ENCODE peak calls at places on chromosomes 7 and 10, in seven cellular contexts. One of them, this sample, is unnamed.

GRCh38 chr7:81161459-81162075 is 242.7 kb upstream of the SEMA3C start:
- DNase-seq in left ventricle myocardium inferior: no peak
- DNase-seq in AG10803: peak
- DNase-seq in body of pancreas: no peak
- DNase-seq in mammary epithelial cell: peak
- DNase-seq in adrenal gland: no peak
- DNase-seq in astrocyte: peak
- DNase-seq in this sample: peak

GRCh38 chr7:138666385-138666784 is 34.8 kb downstream of the SVOPL start:
- DNase-seq in left ventricle myocardium inferior: no peak
- DNase-seq in AG10803: no peak
- DNase-seq in body of pancreas: no peak
- DNase-seq in mammary epithelial cell: no peak
- DNase-seq in adrenal gland: no peak
- DNase-seq in astrocyte: peak
- DNase-seq in this sample: no peak

GRCh38 chr7:66950311-66950710 is 29.3 kb downstream of the TMEM248 start:
- DNase-seq in left ventricle myocardium inferior: no peak
- DNase-seq in AG10803: no peak
- DNase-seq in body of pancreas: no peak
- DNase-seq in mammary epithelial cell: no peak
- DNase-seq in adrenal gland: no peak
- DNase-seq in astrocyte: no peak
- DNase-seq in this sample: no peak

GRCh38 chr7:69652947-69653701 is 54.8 kb downstream of the AUTS2 start:
- DNase-seq in left ventricle myocardium inferior: no peak
- DNase-seq in AG10803: no peak
- DNase-seq in body of pancreas: no peak
- DNase-seq in mammary epithelial cell: no peak
- DNase-seq in adrenal gland: no peak
- DNase-seq in astrocyte: no peak
- DNase-seq in this sample: no peak

GRCh38 chr7:41472427-41473125 is 230.3 kb downstream of the INHBA start:
- DNase-seq in left ventricle myocardium inferior: no peak
- DNase-seq in AG10803: peak
- DNase-seq in body of pancreas: no peak
- DNase-seq in mammary epithelial cell: no peak
- DNase-seq in adrenal gland: no peak
- DNase-seq in astrocyte: peak
- DNase-seq in this sample: peak

GRCh38 chr7:133646493-133647154 is 393.7 kb downstream of the EXOC4 start:
- DNase-seq in left ventricle myocardium inferior: no peak
- DNase-seq in AG10803: no peak
- DNase-seq in body of pancreas: no peak
- DNase-seq in mammary epithelial cell: no peak
- DNase-seq in adrenal gland: no peak
- DNase-seq in astrocyte: no peak
- DNase-seq in this sample: no peak

GRCh38 chr10:60309371-60309770 is 80.3 kb downstream of the ANK3 start:
- DNase-seq in left ventricle myocardium inferior: no peak
- DNase-seq in AG10803: no peak
- DNase-seq in body of pancreas: no peak
- DNase-seq in mammary epithelial cell: no peak
- DNase-seq in adrenal gland: no peak
- DNase-seq in astrocyte: no peak
- DNase-seq in this sample: no peak

GRCh38 chr10:117699436-117700075 is 157.0 kb downstream of the EMX2 start:
- DNase-seq in left ventricle myocardium inferior: no peak
- DNase-seq in AG10803: peak
- DNase-seq in body of pancreas: no peak
- DNase-seq in mammary epithelial cell: peak
- DNase-seq in adrenal gland: no peak
- DNase-seq in astrocyte: no peak
- DNase-seq in this sample: no peak

GRCh38 chr10:44697096-44697495 is 214.0 kb upstream of the TMEM72 start:
- DNase-seq in left ventricle myocardium inferior: no peak
- DNase-seq in AG10803: peak
- DNase-seq in body of pancreas: no peak
- DNase-seq in mammary epithelial cell: no peak
- DNase-seq in adrenal gland: no peak
- DNase-seq in astrocyte: peak
- DNase-seq in this sample: no peak

GRCh38 chr7:151271699-151272355 is 23.3 kb upstream of the SMARCD3 start:
- DNase-seq in left ventricle myocardium inferior: no peak
- DNase-seq in AG10803: peak
- DNase-seq in body of pancreas: peak
- DNase-seq in mammary epithelial cell: no peak
- DNase-seq in adrenal gland: peak
- DNase-seq in astrocyte: no peak
- DNase-seq in this sample: peak

GRCh38 chr7:16961650-16962049 is 79.9 kb upstream of the AGR3 start:
- DNase-seq in left ventricle myocardium inferior: no peak
- DNase-seq in AG10803: peak
- DNase-seq in body of pancreas: no peak
- DNase-seq in mammary epithelial cell: no peak
- DNase-seq in adrenal gland: no peak
- DNase-seq in astrocyte: peak
- DNase-seq in this sample: peak

DNA sequence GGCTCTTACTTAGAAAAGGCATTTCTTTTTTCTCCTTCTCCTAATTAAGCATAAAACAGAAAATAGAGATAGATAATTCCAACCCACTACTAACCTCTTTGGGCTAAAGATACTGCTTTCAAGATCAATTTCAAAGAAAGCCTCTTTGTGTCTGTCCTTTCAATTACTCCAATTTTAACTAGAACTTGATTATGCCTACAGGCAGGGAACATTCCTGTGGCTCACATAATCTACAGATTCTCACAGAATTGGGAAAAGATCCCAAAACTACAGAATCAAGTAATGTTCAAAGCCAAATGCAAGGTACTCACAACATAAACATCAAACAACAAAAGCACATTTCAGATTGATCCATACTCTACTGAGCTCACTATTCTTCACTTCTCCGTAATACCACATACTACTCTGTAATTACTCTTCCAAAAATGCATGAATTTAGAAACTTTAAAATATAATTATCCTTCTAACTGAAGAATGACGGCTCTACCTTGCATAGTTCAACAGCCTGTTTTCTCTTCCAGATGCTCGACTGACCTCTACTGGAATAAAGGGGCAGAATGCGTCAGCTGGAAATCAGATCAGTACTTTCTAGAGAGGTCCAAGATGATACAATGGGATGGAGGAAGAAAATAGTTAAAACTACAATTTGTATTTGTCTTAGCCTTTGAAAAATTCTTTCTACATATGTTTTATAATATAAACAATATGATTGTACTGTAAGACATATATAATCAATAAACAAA is 3.9 kb downstream of the MTERF1 start:
- DNase-seq in left ventricle myocardium inferior: no peak
- DNase-seq in AG10803: peak
- DNase-seq in body of pancreas: no peak
- DNase-seq in mammary epithelial cell: peak
- DNase-seq in adrenal gland: no peak
- DNase-seq in astrocyte: no peak
- DNase-seq in this sample: peak
- TF ChIP-seq CTCF in left ventricle myocardium inferior: peak
- TF ChIP-seq CTCF in AG10803: peak
- TF ChIP-seq CTCF in body of pancreas: no peak
- TF ChIP-seq CTCF in mammary epithelial cell: peak
- TF ChIP-seq CTCF in adrenal gland: no peak
- TF ChIP-seq CTCF in astrocyte: peak
- TF ChIP-seq CTCF in this sample: peak

GRCh38 chr7:156754222-156754621 is 113.6 kb downstream of the RNF32 start:
- DNase-seq in left ventricle myocardium inferior: no peak
- DNase-seq in AG10803: no peak
- DNase-seq in body of pancreas: no peak
- DNase-seq in mammary epithelial cell: no peak
- DNase-seq in adrenal gland: no peak
- DNase-seq in astrocyte: no peak
- DNase-seq in this sample: no peak

GRCh38 chr7:156764766-156765165 is 124.2 kb downstream of the RNF32 start:
- DNase-seq in left ventricle myocardium inferior: no peak
- DNase-seq in AG10803: no peak
- DNase-seq in body of pancreas: no peak
- DNase-seq in mammary epithelial cell: no peak
- DNase-seq in adrenal gland: no peak
- DNase-seq in astrocyte: no peak
- DNase-seq in this sample: no peak

GRCh38 chr7:156759143-156759542 is 118.6 kb downstream of the RNF32 start:
- DNase-seq in left ventricle myocardium inferior: no peak
- DNase-seq in AG10803: no peak
- DNase-seq in body of pancreas: no peak
- DNase-seq in mammary epithelial cell: no peak
- DNase-seq in adrenal gland: no peak
- DNase-seq in astrocyte: no peak
- DNase-seq in this sample: no peak

GRCh38 chr7:156764016-156764669 is 123.6 kb downstream of the RNF32 start:
- DNase-seq in left ventricle myocardium inferior: peak
- DNase-seq in AG10803: peak
- DNase-seq in body of pancreas: peak
- DNase-seq in mammary epithelial cell: peak
- DNase-seq in adrenal gland: peak
- DNase-seq in astrocyte: peak
- DNase-seq in this sample: peak

GRCh38 chr7:156759579-156760202 is 119.1 kb downstream of the RNF32 start:
- DNase-seq in left ventricle myocardium inferior: no peak
- DNase-seq in AG10803: no peak
- DNase-seq in body of pancreas: no peak
- DNase-seq in mammary epithelial cell: no peak
- DNase-seq in adrenal gland: no peak
- DNase-seq in astrocyte: no peak
- DNase-seq in this sample: no peak
- H3K4me3 ChIP-seq in left ventricle myocardium inferior: no peak
- H3K4me3 ChIP-seq in AG10803: no peak
- H3K4me3 ChIP-seq in body of pancreas: no peak
- H3K4me3 ChIP-seq in mammary epithelial cell: no peak
- H3K4me3 ChIP-seq in adrenal gland: no peak
- H3K4me3 ChIP-seq in astrocyte: no peak
- H3K4me3 ChIP-seq in this sample: no peak

DNA sequence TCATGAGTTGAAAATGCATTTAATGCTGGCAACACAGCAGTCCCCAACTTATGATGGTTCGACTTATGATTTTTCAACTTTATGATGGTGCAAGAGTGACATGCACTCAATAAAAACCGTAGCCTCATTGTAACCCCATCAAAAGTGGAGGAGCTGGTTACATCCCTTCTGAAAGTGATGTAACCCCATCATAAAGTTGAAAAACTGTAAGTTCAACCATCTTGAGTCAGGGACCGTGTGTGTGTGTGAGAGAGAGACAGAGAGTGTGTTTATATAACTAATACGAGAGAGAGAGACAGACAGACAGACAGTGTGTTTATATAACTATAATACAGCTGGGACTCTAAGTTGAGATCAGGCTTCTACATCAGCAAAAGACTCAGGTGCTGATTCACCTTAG is 21.0 kb downstream of the ANXA11 start:
- DNase-seq in left ventricle myocardium inferior: no peak
- DNase-seq in AG10803: no peak
- DNase-seq in body of pancreas: no peak
- DNase-seq in mammary epithelial cell: no peak
- DNase-seq in adrenal gland: no peak
- DNase-seq in astrocyte: no peak
- DNase-seq in this sample: no peak
- TF ChIP-seq CTCF in left ventricle myocardium inferior: no peak
- TF ChIP-seq CTCF in AG10803: no peak
- TF ChIP-seq CTCF in body of pancreas: no peak
- TF ChIP-seq CTCF in mammary epithelial cell: no peak
- TF ChIP-seq CTCF in adrenal gland: no peak
- TF ChIP-seq CTCF in astrocyte: no peak
- TF ChIP-seq CTCF in this sample: no peak

GRCh38 chr10:84336406-84336805 is 8.0 kb downstream of the CCSER2 start:
- DNase-seq in left ventricle myocardium inferior: no peak
- DNase-seq in AG10803: no peak
- DNase-seq in body of pancreas: no peak
- DNase-seq in mammary epithelial cell: no peak
- DNase-seq in adrenal gland: no peak
- DNase-seq in astrocyte: no peak
- DNase-seq in this sample: no peak

GRCh38 chr10:84333864-84334451 is 5.6 kb downstream of the CCSER2 start:
- DNase-seq in left ventricle myocardium inferior: no peak
- DNase-seq in AG10803: peak
- DNase-seq in body of pancreas: no peak
- DNase-seq in mammary epithelial cell: peak
- DNase-seq in adrenal gland: no peak
- DNase-seq in astrocyte: peak
- DNase-seq in this sample: peak

GRCh38 chr10:84334806-84335205 is 6.4 kb downstream of the CCSER2 start:
- DNase-seq in left ventricle myocardium inferior: no peak
- DNase-seq in AG10803: no peak
- DNase-seq in body of pancreas: no peak
- DNase-seq in mammary epithelial cell: no peak
- DNase-seq in adrenal gland: no peak
- DNase-seq in astrocyte: no peak
- DNase-seq in this sample: peak

GRCh38 chr10:84337199-84337598 is 8.8 kb downstream of the CCSER2 start:
- DNase-seq in left ventricle myocardium inferior: no peak
- DNase-seq in AG10803: peak
- DNase-seq in body of pancreas: no peak
- DNase-seq in mammary epithelial cell: peak
- DNase-seq in adrenal gland: no peak
- DNase-seq in astrocyte: peak
- DNase-seq in this sample: peak

GRCh38 chr10:84335516-84335915 is 7.1 kb downstream of the CCSER2 start:
- DNase-seq in left ventricle myocardium inferior: no peak
- DNase-seq in AG10803: no peak
- DNase-seq in body of pancreas: no peak
- DNase-seq in mammary epithelial cell: no peak
- DNase-seq in adrenal gland: peak
- DNase-seq in astrocyte: no peak
- DNase-seq in this sample: peak
- H3K4me3 ChIP-seq in left ventricle myocardium inferior: no peak
- H3K4me3 ChIP-seq in AG10803: no peak
- H3K4me3 ChIP-seq in body of pancreas: no peak
- H3K4me3 ChIP-seq in mammary epithelial cell: no peak
- H3K4me3 ChIP-seq in adrenal gland: no peak
- H3K4me3 ChIP-seq in astrocyte: no peak
- H3K4me3 ChIP-seq in this sample: no peak

DNA sequence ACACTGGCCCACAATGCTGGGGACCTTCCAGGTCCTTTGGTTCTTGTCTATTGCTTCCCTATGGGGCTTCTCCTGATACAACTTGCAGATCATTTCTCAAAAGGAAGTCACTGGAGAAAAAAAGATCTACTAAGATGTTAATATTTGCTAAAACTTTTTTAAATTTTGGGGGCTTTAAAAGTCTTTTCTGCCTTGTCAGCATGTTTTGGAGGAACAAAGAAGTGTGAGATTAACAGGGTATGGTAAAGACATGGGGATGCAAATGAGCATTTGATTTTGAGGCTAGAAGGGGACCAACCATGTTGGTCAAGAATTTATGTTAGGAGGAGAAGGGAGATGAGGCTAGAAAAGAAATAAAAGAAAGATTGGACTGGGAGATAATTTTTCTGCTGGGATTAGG is 515.4 kb downstream of the HTR7 start:
- DNase-seq in left ventricle myocardium inferior: no peak
- DNase-seq in AG10803: no peak
- DNase-seq in body of pancreas: no peak
- DNase-seq in mammary epithelial cell: no peak
- DNase-seq in adrenal gland: no peak
- DNase-seq in astrocyte: no peak
- DNase-seq in this sample: no peak
- TF ChIP-seq CTCF in left ventricle myocardium inferior: no peak
- TF ChIP-seq CTCF in AG10803: no peak
- TF ChIP-seq CTCF in body of pancreas: no peak
- TF ChIP-seq CTCF in mammary epithelial cell: no peak
- TF ChIP-seq CTCF in adrenal gland: no peak
- TF ChIP-seq CTCF in astrocyte: no peak
- TF ChIP-seq CTCF in this sample: no peak

This sample was measured in fibroblast of the aortic adventitia.